ENCODE peak calls at places on chromosomes 4 and X, in four cellular contexts. V, T, J and R are unnamed samples.

GRCh38 chrX:120560405-120560841 is 339 bp downstream of the CUL4B start:
- DNase-seq in T (no peak), J (peak), V (peak), R (peak)

GRCh38 chr4:126954537-126955291 is 678.0 kb upstream of the INTU start:
- DNase-seq in J (no peak), T (no peak), V (no peak), R (no peak)

GRCh38 chrX:19245711-19246269 is 97.9 kb upstream of the PDHA1 start:
- DNase-seq in T (no peak), J (no peak), V (no peak), R (no peak)

GRCh38 chr4:144174401-144175067 is 34.0 kb upstream of the GYPA start:
- DNase-seq in T (no peak), J (no peak), V (no peak), R (no peak)

GRCh38 chr4:142377345-142378091 is 468.6 kb downstream of the INPP4B start:
- DNase-seq in J (no peak), V (no peak), T (no peak), R (no peak)

GRCh38 chr4:19382993-19383392 is 868.7 kb upstream of the SLIT2 start:
- DNase-seq in J (no peak), T (no peak), V (no peak), R (no peak)

GRCh38 chr4:76078033-76078613 is 3.6 kb downstream of the ART3 start:
- DNase-seq in T (no peak), V (no peak), J (no peak), R (no peak)

GRCh38 chrX:18422325-18422724 is 3.1 kb upstream of the CDKL5 start:
- DNase-seq in J (no peak), T (no peak), V (no peak), R (no peak)

GRCh38 chrX:149829751-149830191 is 48.0 kb downstream of the MAGEA9 start:
- DNase-seq in J (no peak), T (no peak), V (no peak), R (no peak)

GRCh38 chrX:134023851-134024281 is 38.5 kb upstream of the GPC3 start:
- DNase-seq in T (no peak), J (no peak), V (no peak), R (no peak)

GRCh38 chr4:68963389-68963788 is 11.8 kb upstream of the UGT2A3 start:
- DNase-seq in V (no peak), J (peak), T (no peak), R (no peak)

GRCh38 chrX:69505772-69506616 is 1.9 kb downstream of the NALF2 start:
- DNase-seq in V (no peak), T (no peak), J (no peak), R (peak)

GRCh38 chr4:147837435-147837834 is 105.5 kb downstream of the ARHGAP10 start:
- DNase-seq in V (no peak), T (no peak), J (no peak), R (no peak)

GRCh38 chrX:85379174-85379907 is at the start of gene POF1B:
- DNase-seq in V (no peak), T (no peak), J (peak), R (no peak)

GRCh38 chrX:56281789-56282188 is 49.6 kb downstream of the KLF8 start:
- DNase-seq in V (no peak), T (no peak), J (no peak), R (no peak)

GRCh38 chr4:11130195-11130975 is 298.3 kb downstream of the HS3ST1 start:
- DNase-seq in J (no peak), T (no peak), V (no peak), R (no peak)

GRCh38 chr4:110155632-110156031 is 42.8 kb downstream of the ELOVL6 start:
- DNase-seq in V (no peak), J (no peak), T (no peak), R (no peak)

GRCh38 chr4:19983072-19983471 is 268.6 kb upstream of the SLIT2 start:
- DNase-seq in J (no peak), T (no peak), V (no peak), R (no peak)

GRCh38 chrX:94065091-94065490 is 391.1 kb downstream of the FAM133A start:
- DNase-seq in J (no peak), T (no peak), V (no peak), R (no peak)

GRCh38 chr4:18559492-18559891 is 537.9 kb upstream of the LCORL start:
- DNase-seq in J (no peak), V (no peak), T (no peak), R (no peak)

GRCh38 chrX:113950081-113950678 is 633.7 kb upstream of the HTR2C start:
- DNase-seq in T (no peak), V (no peak), J (no peak), R (no peak)

GRCh38 chrX:41561045-41561444 is 113.9 kb downstream of the NYX start:
- DNase-seq in T (no peak), V (no peak), J (no peak), R (no peak)

GRCh38 chrX:106035064-106035463 is 3.5 kb downstream of the SERPINA7 start:
- DNase-seq in V (no peak), T (no peak), J (no peak), R (no peak)

GRCh38 chrX:65723706-65724105 is 56.3 kb downstream of the MSN start:
- DNase-seq in T (no peak), J (no peak), V (no peak), R (no peak)

GRCh38 chr4:20358110-20358509 is 106.4 kb downstream of the SLIT2 start:
- DNase-seq in T (no peak), V (no peak), J (no peak), R (no peak)

GRCh38 chrX:40011483-40012038 is 86.2 kb downstream of the BCOR start:
- DNase-seq in J (no peak), T (no peak), V (no peak), R (no peak)

GRCh38 chr4:176492648-176493302 is 173.0 kb downstream of the SPCS3 start:
- DNase-seq in J (no peak), V (no peak), T (no peak), R (no peak)

GRCh38 chr4:73609688-73610087 is 10.5 kb downstream of the RASSF6 start:
- DNase-seq in T (no peak), V (no peak), J (no peak), R (no peak)

GRCh38 chrX:25941559-25942250 is 196.4 kb upstream of the MAGEB18 start:
- DNase-seq in T (no peak), V (no peak), J (no peak), R (no peak)

GRCh38 chrX:49878834-49879655 is at the start of gene USP27X:
- DNase-seq in J (peak), T (peak), V (peak), R (no peak)

GRCh38 chr4:10198365-10198764 is 81.8 kb upstream of the WDR1 start:
- DNase-seq in T (no peak), J (no peak), V (no peak), R (no peak)

GRCh38 chr4:155973639-155974475 is 20.2 kb upstream of the CTSO start:
- DNase-seq in V (no peak), T (no peak), J (no peak), R (no peak)

GRCh38 chrX:39967348-39967747 is 130.4 kb downstream of the BCOR start:
- DNase-seq in T (no peak), V (no peak), J (no peak), R (no peak)

GRCh38 chrX:66022742-66023725 is 16.8 kb downstream of the VSIG4 start:
- DNase-seq in J (no peak), V (no peak), T (no peak), R (no peak)

GRCh38 chrX:21926116-21926515 is 14.4 kb upstream of the SMS start:
- DNase-seq in T (no peak), J (no peak), V (no peak), R (no peak)

GRCh38 chrX:10296581-10296980 is 139.8 kb downstream of the CLCN4 start:
- DNase-seq in T (no peak), J (no peak), V (no peak), R (no peak)

GRCh38 chr4:154467886-154468285 is 23.7 kb downstream of the DCHS2 start:
- DNase-seq in V (no peak), J (no peak), T (no peak), R (no peak)

GRCh38 chr4:26985836-26986235 is 125.2 kb downstream of the STIM2 start:
- DNase-seq in J (no peak), V (no peak), T (no peak), R (no peak)

GRCh38 chrX:143683486-143683885 is 37.1 kb downstream of the SPANXN2 start:
- DNase-seq in V (no peak), T (no peak), J (no peak), R (no peak)

GRCh38 chrX:110395877-110396276 is 37.2 kb downstream of the RTL9 start:
- DNase-seq in V (no peak), J (no peak), T (no peak), R (no peak)

GRCh38 chr4:141215030-141215429 is 5.7 kb upstream of the ZNF330 start:
- DNase-seq in T (no peak), J (no peak), V (no peak), R (no peak)
- TF ChIP-seq EP300 in T (no peak), J (no peak), V (no peak), R (no peak)

GRCh38 chr4:2755821-2756690 is at the start of gene TNIP2:
- DNase-seq in V (peak), J (peak), T (peak), R (peak)
- TF ChIP-seq POLR2A in V (no peak), J (peak), T (peak), R (no peak)

GRCh38 chr4:40956726-40957255 is 207.0 kb downstream of the NSUN7 start:
- DNase-seq in T (no peak), V (no peak), J (no peak), R (peak)
- H3K4me3 ChIP-seq in T (no peak), V (no peak), J (no peak), R (no peak)

DNA sequence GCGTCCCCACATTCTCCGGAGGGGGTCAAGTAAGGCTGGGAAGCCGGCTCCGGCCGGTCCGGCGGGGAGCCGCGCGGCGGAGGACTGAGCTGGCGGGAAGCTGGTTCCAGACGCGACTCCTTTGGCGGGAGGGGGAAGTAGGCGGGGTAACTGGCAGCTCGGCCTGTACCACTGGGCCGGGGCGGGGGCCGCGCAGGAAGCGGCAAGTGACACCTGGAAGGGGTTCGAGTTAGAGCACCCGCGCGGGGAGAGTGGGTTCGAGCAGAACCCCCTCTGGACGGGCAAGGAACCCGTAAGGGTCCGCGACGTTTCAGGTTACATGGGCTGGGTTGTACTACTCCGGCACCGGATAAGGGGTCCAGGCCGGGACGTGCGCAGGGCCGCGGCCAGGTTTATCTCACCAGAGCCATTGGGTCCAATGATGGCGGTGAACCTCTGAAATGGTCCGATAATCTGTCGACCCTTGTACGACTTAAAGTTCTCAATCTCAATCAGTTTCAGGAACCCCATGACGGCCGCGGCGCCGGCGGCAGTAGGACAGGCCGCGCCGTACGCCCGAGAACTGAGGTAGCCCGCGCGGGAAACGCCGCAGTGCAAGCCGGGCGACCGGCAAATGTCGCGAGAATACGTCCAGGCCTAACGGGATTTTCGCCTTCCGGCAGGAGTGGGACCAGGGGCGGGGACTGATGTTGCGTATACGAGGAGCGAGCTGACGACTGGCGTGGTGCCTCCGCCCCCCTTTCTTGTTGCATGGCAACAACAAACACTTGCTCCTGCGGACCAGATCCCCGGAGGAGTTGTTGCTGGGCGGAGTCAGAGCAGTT is at the start of the genes RIBC1 and SMC1A:
- DNase-seq in T (peak), V (peak), J (peak), R (peak)
- TF ChIP-seq EP300 in T (peak), V (no peak), J (no peak), R (no peak)

DNA sequence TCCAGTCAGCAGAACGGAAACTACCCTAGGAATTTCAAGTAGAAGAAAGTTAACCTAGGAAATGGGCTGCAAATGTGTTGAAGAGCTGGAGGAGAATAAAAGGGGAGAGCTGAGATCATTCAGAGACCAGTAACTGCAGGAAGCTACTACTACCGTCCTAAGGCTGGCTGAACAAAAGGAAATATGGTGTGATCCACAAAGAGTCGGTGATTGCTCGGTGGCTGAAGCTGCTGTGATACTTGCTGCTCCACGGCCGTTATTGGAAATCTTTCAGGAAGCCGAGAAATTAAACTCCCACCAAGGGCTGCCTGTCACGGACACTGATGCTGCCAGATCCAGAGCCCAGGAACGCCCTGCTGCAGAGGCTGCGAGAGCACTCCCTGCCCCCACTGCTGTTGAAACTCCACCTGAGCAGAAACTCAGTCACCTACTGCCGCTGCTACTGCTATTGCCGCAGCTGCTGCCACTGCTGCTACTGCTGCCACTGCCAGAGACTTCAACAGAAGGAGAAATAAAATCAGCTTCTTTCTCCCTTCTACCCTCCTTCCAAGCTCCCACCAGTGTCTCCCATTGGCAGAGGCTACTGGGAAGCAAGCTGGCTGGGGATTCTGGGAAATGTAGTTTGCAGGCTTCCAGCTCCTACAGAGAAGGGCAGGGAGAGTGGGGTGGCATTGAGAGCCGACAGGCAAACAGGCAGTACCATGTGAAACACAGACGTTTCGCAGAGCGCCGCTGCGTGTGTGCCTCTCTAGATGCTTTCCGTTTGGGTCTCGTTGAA is 125.9 kb upstream of the ENPP6 start:
- DNase-seq in V (peak), T (peak), J (peak), R (peak)
- TF ChIP-seq POLR2A in V (no peak), T (peak), J (peak), R (no peak)

DNA sequence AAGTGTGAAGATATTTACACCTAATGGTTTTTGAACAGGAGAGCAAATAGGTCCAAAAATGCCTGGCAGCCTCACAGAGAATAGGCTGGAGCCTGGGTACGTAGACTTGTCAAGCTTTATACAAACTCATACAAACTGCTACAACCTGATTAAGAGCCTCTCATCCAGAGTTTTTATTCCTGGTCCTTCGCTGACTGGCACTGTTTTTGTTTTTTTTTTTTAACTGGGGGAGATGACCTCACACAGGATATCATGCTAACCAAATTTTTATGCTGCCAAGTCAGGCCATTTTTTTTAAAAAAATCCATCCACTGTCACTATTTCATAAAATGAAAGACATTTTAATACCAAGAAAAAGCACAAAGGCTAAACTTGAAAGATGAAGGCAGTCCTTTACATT is 1.9 kb downstream of the FAM114A1 start:
- DNase-seq in V (no peak), J (no peak), T (no peak), R (no peak)
- H3K4me3 ChIP-seq in V (no peak), J (no peak), T (no peak), R (peak)

DNA sequence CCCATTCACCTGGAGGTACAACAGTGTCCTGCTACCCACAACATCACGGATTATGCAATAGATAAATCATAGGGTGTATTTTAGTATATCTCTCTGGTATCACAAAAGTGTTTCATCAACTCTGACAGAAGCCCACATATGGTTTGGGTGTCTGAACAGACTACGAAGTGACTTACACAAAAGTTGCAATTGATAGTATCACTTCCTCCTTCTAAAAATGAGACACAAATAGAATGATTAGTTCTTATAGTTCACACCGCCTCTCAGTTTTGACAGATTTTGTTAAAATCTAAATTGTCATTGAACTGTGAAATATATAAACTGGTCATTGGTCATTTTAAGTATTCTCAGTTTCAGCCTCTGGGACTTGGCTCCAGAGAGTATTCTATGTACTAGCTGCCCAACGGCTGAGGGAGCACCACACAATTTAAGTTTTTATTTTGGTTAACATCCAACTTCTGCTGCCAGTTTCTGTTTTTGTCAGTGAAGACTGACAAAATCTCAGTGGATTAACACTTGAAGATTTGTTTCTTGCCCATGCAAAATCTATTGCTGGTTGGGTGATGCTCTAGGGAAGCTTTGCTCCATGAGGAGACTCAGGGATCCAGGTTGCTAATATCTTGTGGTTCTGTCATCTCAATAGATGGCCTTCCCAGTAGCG is 113.8 kb upstream of the PUDP start:
- DNase-seq in T (no peak), J (no peak), V (no peak), R (no peak)
- TF ChIP-seq EP300 in T (no peak), J (no peak), V (no peak), R (no peak)

GRCh38 chrX:153687121-153688039 is at the start of gene SLC6A8:
- DNase-seq in V (peak), J (peak), T (peak), R (no peak)
- TF ChIP-seq POLR2A in V (no peak), J (peak), T (peak), R (no peak)

GRCh38 chr4:119665718-119666117 is 37.1 kb upstream of the PDE5A start:
- DNase-seq in J (no peak), T (no peak), V (no peak), R (no peak)

GRCh38 chr4:119664168-119664907 is 35.7 kb upstream of the PDE5A start:
- DNase-seq in J (no peak), T (no peak), V (no peak), R (no peak)

GRCh38 chr4:119666653-119667091 is 38.1 kb upstream of the PDE5A start:
- DNase-seq in V (no peak), J (no peak), T (no peak), R (no peak)

GRCh38 chr4:119661231-119661630 is 32.6 kb upstream of the PDE5A start:
- DNase-seq in V (no peak), T (no peak), J (no peak), R (no peak)

GRCh38 chr4:119663160-119663788 is 34.7 kb upstream of the PDE5A start:
- DNase-seq in T (no peak), J (no peak), V (no peak), R (no peak)
- H3K4me3 ChIP-seq in T (no peak), J (no peak), V (no peak), R (peak)